ENCODE peak calls at places on chromosomes 2 and 18, in eight cellular contexts. U is neural progenitor cell; V is dermis blood vessel endothelial cell; B is psoas muscle; Z is stimulated activated CD4-positive, alpha-beta T cell treated with anti-CD3 and anti-CD28 coated beads, Interleukin-4, amount 100 ng/mL, for 48 hours; D is HL-60; J is CD4-positive, alpha-beta memory T cell; X is stimulated activated CD8-positive, alpha-beta memory T cell treated with anti-CD3 and anti-CD28 coated beads, Interleukin-7, amount 100 ng/mL, for 24 hours. S is an unnamed sample.

GRCh38 chr2:1752751-1753150 is 8.4 kb upstream of the PXDN start:
- DNase-seq in D (no peak), V (no peak), Z (no peak), X (no peak), U (no peak), J (no peak), B (no peak), S (no peak)

GRCh38 chr2:160666019-160666676 is 172.5 kb upstream of the RBMS1 start:
- DNase-seq in U (no peak), B (no peak), V (peak), X (no peak), D (peak), Z (no peak), J (peak), S (peak)

GRCh38 chr2:164609790-164610189 is 11.5 kb downstream of the GRB14 start:
- DNase-seq in B (no peak), U (no peak), J (no peak), X (no peak), Z (no peak), D (no peak), V (no peak), S (no peak)

GRCh38 chr2:134657650-134658250 is 61.0 kb downstream of the TMEM163 start:
- DNase-seq in V (peak), D (no peak), Z (no peak), B (no peak), U (peak), X (no peak), J (peak), S (peak)

GRCh38 chr2:226334981-226335720 is 464.5 kb downstream of the IRS1 start:
- DNase-seq in U (no peak), D (no peak), X (no peak), V (no peak), B (no peak), J (no peak), Z (no peak), S (no peak)

GRCh38 chr18:22044474-22045220 is 124.7 kb upstream of the GATA6 start:
- DNase-seq in J (no peak), U (no peak), D (no peak), X (no peak), V (no peak), B (no peak), Z (no peak), S (no peak)

GRCh38 chr2:133240505-133241230 is 327.6 kb downstream of the NCKAP5 start:
- DNase-seq in Z (no peak), B (no peak), D (no peak), X (no peak), J (no peak), U (no peak), V (no peak), S (no peak)

GRCh38 chr2:202311823-202312388 is 46.3 kb downstream of the NOP58 start:
- DNase-seq in J (no peak), D (no peak), V (no peak), Z (no peak), B (no peak), X (no peak), U (no peak), S (no peak)

GRCh38 chr2:205358351-205358815 is 323.9 kb upstream of the NRP2 start:
- DNase-seq in U (peak), Z (no peak), X (no peak), J (no peak), V (no peak), B (no peak), D (no peak), S (no peak)

GRCh38 chr2:130799295-130799694 is 37.4 kb upstream of the ARHGEF4 start:
- DNase-seq in J (no peak), U (no peak), D (no peak), V (no peak), X (no peak), Z (no peak), B (no peak), S (no peak)

S was measured in immature natural killer cell.